ENCODE peak calls at places on chromosomes 3 and 15, in four cellular contexts. One of them, this sample, is unnamed.
A peak's percentile ranks its signal among the peaks of the same experiment; 100 is the strongest.

GRCh38 chr3:148990211-148990610 is 1.1 kb upstream of the GYG1 start:
- DNase-seq in mucosa of gallbladder: no peak
- DNase-seq in hippocampal formation: no peak
- DNase-seq in effector CD4-positive, alpha-beta T cell: no peak
- DNase-seq in this sample: no peak

GRCh38 chr15:69475769-69476358 is 23.2 kb downstream of the RPLP1 start:
- DNase-seq in mucosa of gallbladder: peak; percentile 83
- DNase-seq in hippocampal formation: peak; percentile 53
- DNase-seq in effector CD4-positive, alpha-beta T cell: peak; percentile 67
- DNase-seq in this sample: peak; percentile 60

GRCh38 chr3:126553284-126553811 is 5.4 kb downstream of the C3orf22 start:
- DNase-seq in mucosa of gallbladder: peak; percentile 5
- DNase-seq in hippocampal formation: no peak
- DNase-seq in effector CD4-positive, alpha-beta T cell: no peak
- DNase-seq in this sample: no peak

GRCh38 chr3:73404450-73404849 is 220.3 kb downstream of the PDZRN3 start:
- DNase-seq in mucosa of gallbladder: no peak
- DNase-seq in hippocampal formation: no peak
- DNase-seq in effector CD4-positive, alpha-beta T cell: no peak
- DNase-seq in this sample: no peak

GRCh38 chr3:109195812-109196211 is 59.3 kb downstream of the C3orf85 start:
- DNase-seq in mucosa of gallbladder: no peak
- DNase-seq in hippocampal formation: no peak
- DNase-seq in effector CD4-positive, alpha-beta T cell: no peak
- DNase-seq in this sample: no peak

GRCh38 chr3:60104045-60104444 is 1054.2 kb upstream of the CFAP20DC start:
- DNase-seq in mucosa of gallbladder: no peak
- DNase-seq in hippocampal formation: no peak
- DNase-seq in effector CD4-positive, alpha-beta T cell: no peak
- DNase-seq in this sample: no peak

GRCh38 chr3:4507010-4507596 is 14.0 kb downstream of the ITPR1 start:
- DNase-seq in mucosa of gallbladder: no peak
- DNase-seq in hippocampal formation: no peak
- DNase-seq in effector CD4-positive, alpha-beta T cell: no peak
- DNase-seq in this sample: no peak

GRCh38 chr15:59371458-59372351 is 966 bp downstream of the MYO1E start:
- DNase-seq in mucosa of gallbladder: peak; percentile 16
- DNase-seq in hippocampal formation: no peak
- DNase-seq in effector CD4-positive, alpha-beta T cell: no peak
- DNase-seq in this sample: peak; percentile 58

GRCh38 chr3:37540786-37541185 is 320.9 kb upstream of the CTDSPL start:
- DNase-seq in mucosa of gallbladder: no peak
- DNase-seq in hippocampal formation: no peak
- DNase-seq in effector CD4-positive, alpha-beta T cell: no peak
- DNase-seq in this sample: no peak

GRCh38 chr3:9226326-9226725 is 23.1 kb downstream of the SRGAP3 start:
- DNase-seq in mucosa of gallbladder: no peak
- DNase-seq in hippocampal formation: no peak
- DNase-seq in effector CD4-positive, alpha-beta T cell: no peak
- DNase-seq in this sample: peak; percentile 60

GRCh38 chr3:19065027-19065426 is 83.3 kb upstream of the KCNH8 start:
- DNase-seq in mucosa of gallbladder: no peak
- DNase-seq in hippocampal formation: peak; percentile 70
- DNase-seq in effector CD4-positive, alpha-beta T cell: no peak
- DNase-seq in this sample: no peak

GRCh38 chr15:67145710-67146109 is 80.3 kb downstream of the SMAD3 start:
- DNase-seq in mucosa of gallbladder: no peak
- DNase-seq in hippocampal formation: no peak
- DNase-seq in effector CD4-positive, alpha-beta T cell: no peak
- DNase-seq in this sample: no peak

GRCh38 chr15:67240235-67241131 is 14.0 kb downstream of the AAGAB start:
- DNase-seq in mucosa of gallbladder: no peak
- DNase-seq in hippocampal formation: peak; percentile 5
- DNase-seq in effector CD4-positive, alpha-beta T cell: peak; percentile 6
- DNase-seq in this sample: no peak

GRCh38 chr15:65424683-65425082 is 1.9 kb upstream of the IGDCC4 start:
- DNase-seq in mucosa of gallbladder: no peak
- DNase-seq in hippocampal formation: no peak
- DNase-seq in effector CD4-positive, alpha-beta T cell: no peak
- DNase-seq in this sample: no peak

GRCh38 chr3:104908761-104909160 is 457.9 kb upstream of the ALCAM start:
- DNase-seq in mucosa of gallbladder: no peak
- DNase-seq in hippocampal formation: no peak
- DNase-seq in effector CD4-positive, alpha-beta T cell: no peak
- DNase-seq in this sample: peak; percentile 2

GRCh38 chr15:90876512-90877170 is 7.7 kb upstream of the FES start:
- DNase-seq in mucosa of gallbladder: no peak
- DNase-seq in hippocampal formation: no peak
- DNase-seq in effector CD4-positive, alpha-beta T cell: no peak
- DNase-seq in this sample: no peak

GRCh38 chr15:76197703-76198455 is 113.4 kb downstream of the ETFA start:
- DNase-seq in mucosa of gallbladder: no peak
- DNase-seq in hippocampal formation: no peak
- DNase-seq in effector CD4-positive, alpha-beta T cell: no peak
- DNase-seq in this sample: peak; percentile 97

GRCh38 chr3:146542179-146542578 is 2.2 kb downstream of the PLSCR1 start:
- DNase-seq in mucosa of gallbladder: no peak
- DNase-seq in hippocampal formation: no peak
- DNase-seq in effector CD4-positive, alpha-beta T cell: no peak
- DNase-seq in this sample: no peak

GRCh38 chr15:85031086-85031943 is 49.7 kb downstream of the PDE8A start:
- DNase-seq in mucosa of gallbladder: no peak
- DNase-seq in hippocampal formation: no peak
- DNase-seq in effector CD4-positive, alpha-beta T cell: no peak
- DNase-seq in this sample: no peak

GRCh38 chr15:62163847-62164499 is 1.1 kb downstream of the C2CD4B start:
- DNase-seq in mucosa of gallbladder: no peak
- DNase-seq in hippocampal formation: no peak
- DNase-seq in effector CD4-positive, alpha-beta T cell: no peak
- DNase-seq in this sample: peak; percentile 34

GRCh38 chr3:181176610-181177009 is 187.1 kb upstream of the DNAJC19 start:
- DNase-seq in mucosa of gallbladder: peak; percentile 67
- DNase-seq in hippocampal formation: peak; percentile 68
- DNase-seq in effector CD4-positive, alpha-beta T cell: no peak
- DNase-seq in this sample: peak; percentile 39

GRCh38 chr3:159236306-159236705 is 434.5 kb downstream of the MFSD1 start:
- DNase-seq in mucosa of gallbladder: no peak
- DNase-seq in hippocampal formation: no peak
- DNase-seq in effector CD4-positive, alpha-beta T cell: no peak
- DNase-seq in this sample: no peak

GRCh38 chr3:99678023-99678422 is 39.6 kb downstream of the COL8A1 start:
- DNase-seq in mucosa of gallbladder: no peak
- DNase-seq in hippocampal formation: no peak
- DNase-seq in effector CD4-positive, alpha-beta T cell: no peak
- DNase-seq in this sample: peak; percentile 70

GRCh38 chr15:98164573-98164972 is 204.1 kb downstream of the ARRDC4 start:
- DNase-seq in mucosa of gallbladder: no peak
- DNase-seq in hippocampal formation: no peak
- DNase-seq in effector CD4-positive, alpha-beta T cell: no peak
- DNase-seq in this sample: no peak

GRCh38 chr3:156207802-156208685 is 87.7 kb downstream of the KCNAB1 start:
- DNase-seq in mucosa of gallbladder: no peak
- DNase-seq in hippocampal formation: no peak
- DNase-seq in effector CD4-positive, alpha-beta T cell: no peak
- DNase-seq in this sample: no peak

GRCh38 chr3:185561958-185562357 is 9.6 kb upstream of the LIPH start:
- DNase-seq in mucosa of gallbladder: no peak
- DNase-seq in hippocampal formation: no peak
- DNase-seq in effector CD4-positive, alpha-beta T cell: no peak
- DNase-seq in this sample: no peak

GRCh38 chr15:100311099-100311751 is 30.6 kb downstream of the ADAMTS17 start:
- DNase-seq in mucosa of gallbladder: no peak
- DNase-seq in hippocampal formation: no peak
- DNase-seq in effector CD4-positive, alpha-beta T cell: no peak
- DNase-seq in this sample: no peak

GRCh38 chr3:113606539-113607218 is 74.3 kb downstream of the SIDT1 start:
- DNase-seq in mucosa of gallbladder: no peak
- DNase-seq in hippocampal formation: no peak
- DNase-seq in effector CD4-positive, alpha-beta T cell: no peak
- DNase-seq in this sample: no peak

GRCh38 chr3:149152420-149152819 is 23.0 kb downstream of the HPS3 start:
- DNase-seq in mucosa of gallbladder: no peak
- DNase-seq in hippocampal formation: no peak
- DNase-seq in effector CD4-positive, alpha-beta T cell: no peak
- DNase-seq in this sample: no peak

GRCh38 chr15:91950631-91951384 is 97.3 kb downstream of the SLCO3A1 start:
- DNase-seq in mucosa of gallbladder: no peak
- DNase-seq in hippocampal formation: no peak
- DNase-seq in effector CD4-positive, alpha-beta T cell: no peak
- DNase-seq in this sample: no peak

GRCh38 chr3:38651153-38651789 is 1.8 kb upstream of the SCN5A start:
- DNase-seq in mucosa of gallbladder: peak; percentile 73
- DNase-seq in hippocampal formation: peak; percentile 16
- DNase-seq in effector CD4-positive, alpha-beta T cell: peak; percentile 45
- DNase-seq in this sample: peak; percentile 36

GRCh38 chr3:113496924-113497323 is 18.0 kb downstream of the SPICE1 start:
- DNase-seq in mucosa of gallbladder: no peak
- DNase-seq in hippocampal formation: no peak
- DNase-seq in effector CD4-positive, alpha-beta T cell: no peak
- DNase-seq in this sample: no peak

GRCh38 chr3:19811689-19812088 is 122.3 kb downstream of the EFHB start:
- DNase-seq in mucosa of gallbladder: no peak
- DNase-seq in hippocampal formation: no peak
- DNase-seq in effector CD4-positive, alpha-beta T cell: no peak
- DNase-seq in this sample: no peak

This sample was measured in MG63.